ENCODE peak calls at places on chromosomes 5 and 9, in ten cellular contexts. P, Y, T, U, B, C, F, N, Z and O are unnamed samples.

GRCh38 chr5:175443514-175444059 is 395 bp downstream of the DRD1 start:
- DNase-seq in N (no peak), P (no peak), Z (peak; percentile 3), U (no peak), Y (peak; percentile 22), C (no peak), F (no peak), B (no peak), T (peak; percentile 4), O (no peak)

GRCh38 chr9:130845901-130846381 is 10.9 kb downstream of the ABL1 start:
- DNase-seq in P (no peak), U (no peak), N (no peak), Z (peak; percentile 90), T (peak; percentile 23), B (peak; percentile 61), C (no peak), Y (no peak), F (no peak), O (peak; percentile 99)

GRCh38 chr9:128728298-128728697 is 4.4 kb upstream of the ZDHHC12 start:
- DNase-seq in Z (no peak), T (no peak), Y (no peak), N (no peak), B (no peak), C (no peak), F (no peak), U (no peak), P (no peak), O (no peak)

GRCh38 chr9:81103597-81104471 is 585.5 kb downstream of the TLE1 start:
- DNase-seq in N (peak; percentile 4), F (no peak), Z (no peak), T (no peak), U (no peak), P (no peak), Y (no peak), B (no peak), C (no peak), O (no peak)

GRCh38 chr5:1895771-1896420 is 13.2 kb upstream of the IRX4 start:
- DNase-seq in B (no peak), Z (no peak), C (no peak), Y (no peak), N (no peak), P (no peak), U (no peak), T (no peak), F (no peak), O (no peak)

GRCh38 chr9:18424132-18424531 is 49.8 kb upstream of the ADAMTSL1 start:
- DNase-seq in T (no peak), Y (no peak), P (no peak), U (no peak), Z (peak; percentile 74), N (no peak), C (no peak), B (no peak), F (no peak), O (no peak)

GRCh38 chr9:113238859-113239231 is 17.5 kb downstream of the SLC31A1 start:
- DNase-seq in C (no peak), F (no peak), B (no peak), T (no peak), U (no peak), P (no peak), Y (no peak), N (no peak), Z (no peak), O (no peak)

GRCh38 chr5:92371171-92371888 is 988.2 kb upstream of the ARRDC3 start:
- DNase-seq in T (peak; percentile 25), B (peak; percentile 17), U (no peak), N (no peak), P (no peak), Z (no peak), F (no peak), Y (no peak), C (no peak), O (no peak)

GRCh38 chr9:137032893-137033292 is 1.0 kb upstream of the FUT7 start:
- DNase-seq in U (no peak), Z (no peak), N (no peak), Y (no peak), C (no peak), F (no peak), B (no peak), P (no peak), T (no peak), O (no peak)

GRCh38 chr5:88984040-88984439 is 101.1 kb upstream of the MEF2C start:
- DNase-seq in B (no peak), U (no peak), F (no peak), C (no peak), T (no peak), N (no peak), Z (no peak), P (no peak), Y (no peak), O (no peak)

GRCh38 chr9:21777701-21778100 is 24.7 kb upstream of the MTAP start:
- DNase-seq in P (no peak), F (no peak), Y (no peak), Z (peak; percentile 77), C (no peak), T (no peak), N (no peak), U (no peak), B (no peak), O (no peak)

GRCh38 chr5:39411051-39411450 is 13.7 kb downstream of the DAB2 start:
- DNase-seq in P (no peak), Y (no peak), F (no peak), U (no peak), C (no peak), N (no peak), T (no peak), Z (peak; percentile 83), B (peak; percentile 17), O (no peak)

GRCh38 chr9:112050544-112051475 is 124.3 kb downstream of the SUSD1 start:
- DNase-seq in Z (peak; percentile 88), N (no peak), C (peak; percentile 69), Y (no peak), P (no peak), T (no peak), F (no peak), B (peak; percentile 98), U (no peak), O (no peak)

GRCh38 chr5:155953335-155953734 is 373.6 kb upstream of the SGCD start:
- DNase-seq in Y (no peak), Z (no peak), T (no peak), P (no peak), U (no peak), C (no peak), B (no peak), F (no peak), N (no peak), O (no peak)

GRCh38 chr9:14389146-14389545 is 75.2 kb upstream of the NFIB start:
- DNase-seq in Z (peak; percentile 5), C (no peak), U (no peak), F (no peak), N (no peak), B (no peak), Y (no peak), P (no peak), T (no peak), O (no peak)

GRCh38 chr9:21434202-21435014 is 5.8 kb upstream of the IFNA1 start:
- DNase-seq in Z (peak; percentile 72), T (peak; percentile 28), Y (peak; percentile 16), N (peak; percentile 72), B (no peak), P (no peak), C (no peak), U (peak; percentile 55), F (peak; percentile 8), O (no peak)

GRCh38 chr5:60551250-60551649 is 148.7 kb downstream of the DEPDC1B start:
- DNase-seq in U (no peak), B (no peak), N (no peak), P (no peak), F (no peak), Y (no peak), C (no peak), T (no peak), Z (no peak), O (no peak)

GRCh38 chr9:121305269-121305994 is 37.5 kb downstream of the GSN start:
- DNase-seq in N (no peak), T (no peak), P (no peak), Z (no peak), U (no peak), C (no peak), B (no peak), F (no peak), Y (no peak), O (no peak)

GRCh38 chr5:81849769-81850367 is 99.0 kb upstream of the SSBP2 start:
- DNase-seq in U (no peak), Z (no peak), N (no peak), B (no peak), P (peak; percentile 52), T (no peak), Y (no peak), F (no peak), C (no peak), O (no peak)

GRCh38 chr5:22480305-22480704 is 372.8 kb downstream of the CDH12 start:
- DNase-seq in Z (no peak), C (no peak), P (no peak), U (no peak), F (no peak), B (no peak), T (no peak), Y (no peak), N (no peak), O (no peak)

GRCh38 chr5:132300572-132301340 is 6.6 kb downstream of the SLC22A4 start:
- DNase-seq in T (no peak), C (peak; percentile 65), N (no peak), Y (no peak), Z (no peak), U (no peak), B (no peak), P (no peak), F (no peak), O (no peak)

GRCh38 chr9:120474579-120475243 is 105.3 kb downstream of the CDK5RAP2 start:
- DNase-seq in P (no peak), F (no peak), C (no peak), N (no peak), U (no peak), T (no peak), Y (no peak), B (no peak), Z (peak; percentile 70), O (no peak)